ENCODE peak calls at places on chromosomes 1 and 21, in seven cellular contexts. One of them, this sample, is unnamed.
A peak's percentile ranks its signal among the peaks of the same experiment; 100 is the strongest.

GRCh38 chr1:162987866-162988265 is 81.3 kb upstream of the RGS4 start:
- DNase-seq in endodermal cell: no peak
- DNase-seq in neuronal stem cell: no peak
- DNase-seq in IMR-90: peak; percentile 86
- DNase-seq in neural progenitor cell: no peak
- DNase-seq in mammary epithelial cell: peak; percentile 93
- DNase-seq in fibroblast of lung: peak; percentile 90
- DNase-seq in this sample: no peak

GRCh38 chr1:7679873-7680790 is 91.0 kb upstream of the VAMP3 start:
- DNase-seq in endodermal cell: peak; percentile 82
- DNase-seq in neuronal stem cell: peak; percentile 38
- DNase-seq in IMR-90: peak; percentile 13
- DNase-seq in neural progenitor cell: peak; percentile 67
- DNase-seq in mammary epithelial cell: peak; percentile 17
- DNase-seq in fibroblast of lung: peak; percentile 44
- DNase-seq in this sample: no peak

GRCh38 chr21:41396452-41397107 is 29.5 kb upstream of the MX1 start:
- DNase-seq in endodermal cell: peak; percentile 63
- DNase-seq in neuronal stem cell: no peak
- DNase-seq in IMR-90: no peak
- DNase-seq in neural progenitor cell: peak; percentile 20
- DNase-seq in mammary epithelial cell: peak; percentile 8
- DNase-seq in fibroblast of lung: no peak
- DNase-seq in this sample: peak; percentile 35

GRCh38 chr1:40014253-40014706 is 26.2 kb upstream of the CAP1 start:
- DNase-seq in endodermal cell: peak; percentile 2
- DNase-seq in neuronal stem cell: no peak
- DNase-seq in IMR-90: peak; percentile 37
- DNase-seq in neural progenitor cell: no peak
- DNase-seq in mammary epithelial cell: no peak
- DNase-seq in fibroblast of lung: no peak
- DNase-seq in this sample: no peak

GRCh38 chr21:45309541-45310381 is 22.1 kb upstream of the POFUT2 start:
- DNase-seq in endodermal cell: peak; percentile 43
- DNase-seq in neuronal stem cell: no peak
- DNase-seq in IMR-90: no peak
- DNase-seq in neural progenitor cell: no peak
- DNase-seq in mammary epithelial cell: no peak
- DNase-seq in fibroblast of lung: no peak
- DNase-seq in this sample: no peak

GRCh38 chr1:93625582-93626327 is 55.9 kb downstream of the BCAR3 start:
- DNase-seq in endodermal cell: no peak
- DNase-seq in neuronal stem cell: no peak
- DNase-seq in IMR-90: peak; percentile 93
- DNase-seq in neural progenitor cell: no peak
- DNase-seq in mammary epithelial cell: peak; percentile 37
- DNase-seq in fibroblast of lung: peak; percentile 98
- DNase-seq in this sample: no peak

GRCh38 chr1:66540434-66541032 is 6.6 kb downstream of the SGIP1 start:
- DNase-seq in endodermal cell: no peak
- DNase-seq in neuronal stem cell: no peak
- DNase-seq in IMR-90: peak; percentile 72
- DNase-seq in neural progenitor cell: no peak
- DNase-seq in mammary epithelial cell: no peak
- DNase-seq in fibroblast of lung: peak; percentile 83
- DNase-seq in this sample: no peak

GRCh38 chr1:245707941-245708340 is 553.2 kb downstream of the KIF26B start:
- DNase-seq in endodermal cell: no peak
- DNase-seq in neuronal stem cell: no peak
- DNase-seq in IMR-90: no peak
- DNase-seq in neural progenitor cell: no peak
- DNase-seq in mammary epithelial cell: no peak
- DNase-seq in fibroblast of lung: no peak
- DNase-seq in this sample: no peak

GRCh38 chr1:56329970-56330369 is 249.4 kb downstream of the PLPP3 start:
- DNase-seq in endodermal cell: no peak
- DNase-seq in neuronal stem cell: no peak
- DNase-seq in IMR-90: peak; percentile 17
- DNase-seq in neural progenitor cell: no peak
- DNase-seq in mammary epithelial cell: no peak
- DNase-seq in fibroblast of lung: no peak
- DNase-seq in this sample: no peak

GRCh38 chr1:226648421-226648820 is 90.7 kb downstream of the ITPKB start:
- DNase-seq in endodermal cell: no peak
- DNase-seq in neuronal stem cell: no peak
- DNase-seq in IMR-90: no peak
- DNase-seq in neural progenitor cell: no peak
- DNase-seq in mammary epithelial cell: no peak
- DNase-seq in fibroblast of lung: no peak
- DNase-seq in this sample: no peak

GRCh38 chr21:45841033-45841432 is 140.5 kb upstream of the COL6A1 start:
- DNase-seq in endodermal cell: no peak
- DNase-seq in neuronal stem cell: no peak
- DNase-seq in IMR-90: no peak
- DNase-seq in neural progenitor cell: no peak
- DNase-seq in mammary epithelial cell: no peak
- DNase-seq in fibroblast of lung: no peak
- DNase-seq in this sample: no peak

GRCh38 chr21:34073032-34073748 is at the start of the genes MRPS6 and SLC5A3:
- DNase-seq in endodermal cell: peak; percentile 95
- DNase-seq in neuronal stem cell: peak; percentile 88
- DNase-seq in IMR-90: peak; percentile 81
- DNase-seq in neural progenitor cell: peak; percentile 97
- DNase-seq in mammary epithelial cell: peak; percentile 76
- DNase-seq in fibroblast of lung: peak; percentile 79
- DNase-seq in this sample: no peak

GRCh38 chr1:232634086-232634485 is 4.2 kb upstream of the SIPA1L2 start:
- DNase-seq in endodermal cell: peak; percentile 63
- DNase-seq in neuronal stem cell: no peak
- DNase-seq in IMR-90: no peak
- DNase-seq in neural progenitor cell: no peak
- DNase-seq in mammary epithelial cell: no peak
- DNase-seq in fibroblast of lung: no peak
- DNase-seq in this sample: no peak

GRCh38 chr1:1304331-1305299 is 3.1 kb downstream of the ACAP3 start:
- DNase-seq in endodermal cell: peak; percentile 91
- DNase-seq in neuronal stem cell: no peak
- DNase-seq in IMR-90: peak; percentile 84
- DNase-seq in neural progenitor cell: peak; percentile 69
- DNase-seq in mammary epithelial cell: peak; percentile 68
- DNase-seq in fibroblast of lung: peak; percentile 73
- DNase-seq in this sample: peak; percentile 61

GRCh38 chr1:175036476-175036875 is 13.3 kb upstream of the MRPS14 start:
- DNase-seq in endodermal cell: no peak
- DNase-seq in neuronal stem cell: no peak
- DNase-seq in IMR-90: no peak
- DNase-seq in neural progenitor cell: no peak
- DNase-seq in mammary epithelial cell: no peak
- DNase-seq in fibroblast of lung: no peak
- DNase-seq in this sample: no peak

GRCh38 chr1:5620997-5621396 is 371.2 kb downstream of the NPHP4 start:
- DNase-seq in endodermal cell: peak; percentile 87
- DNase-seq in neuronal stem cell: peak; percentile 42
- DNase-seq in IMR-90: no peak
- DNase-seq in neural progenitor cell: peak; percentile 76
- DNase-seq in mammary epithelial cell: no peak
- DNase-seq in fibroblast of lung: no peak
- DNase-seq in this sample: no peak

GRCh38 chr1:25795955-25796806 is 3.8 kb upstream of the SELENON start:
- DNase-seq in endodermal cell: no peak
- DNase-seq in neuronal stem cell: no peak
- DNase-seq in IMR-90: no peak
- DNase-seq in neural progenitor cell: no peak
- DNase-seq in mammary epithelial cell: peak; percentile 36
- DNase-seq in fibroblast of lung: no peak
- DNase-seq in this sample: no peak

GRCh38 chr1:109984190-109984455 is 442 bp upstream of the AHCYL1 start:
- DNase-seq in endodermal cell: no peak
- DNase-seq in neuronal stem cell: no peak
- DNase-seq in IMR-90: peak; percentile 34
- DNase-seq in neural progenitor cell: no peak
- DNase-seq in mammary epithelial cell: no peak
- DNase-seq in fibroblast of lung: peak; percentile 47
- DNase-seq in this sample: no peak

GRCh38 chr1:205954819-205955404 is 11.7 kb upstream of the SLC26A9 start:
- DNase-seq in endodermal cell: no peak
- DNase-seq in neuronal stem cell: no peak
- DNase-seq in IMR-90: no peak
- DNase-seq in neural progenitor cell: no peak
- DNase-seq in mammary epithelial cell: no peak
- DNase-seq in fibroblast of lung: no peak
- DNase-seq in this sample: no peak

GRCh38 chr1:232252719-232253118 is 377.2 kb downstream of the SIPA1L2 start:
- DNase-seq in endodermal cell: peak; percentile 66
- DNase-seq in neuronal stem cell: no peak
- DNase-seq in IMR-90: no peak
- DNase-seq in neural progenitor cell: peak; percentile 24
- DNase-seq in mammary epithelial cell: no peak
- DNase-seq in fibroblast of lung: no peak
- DNase-seq in this sample: no peak

DNA sequence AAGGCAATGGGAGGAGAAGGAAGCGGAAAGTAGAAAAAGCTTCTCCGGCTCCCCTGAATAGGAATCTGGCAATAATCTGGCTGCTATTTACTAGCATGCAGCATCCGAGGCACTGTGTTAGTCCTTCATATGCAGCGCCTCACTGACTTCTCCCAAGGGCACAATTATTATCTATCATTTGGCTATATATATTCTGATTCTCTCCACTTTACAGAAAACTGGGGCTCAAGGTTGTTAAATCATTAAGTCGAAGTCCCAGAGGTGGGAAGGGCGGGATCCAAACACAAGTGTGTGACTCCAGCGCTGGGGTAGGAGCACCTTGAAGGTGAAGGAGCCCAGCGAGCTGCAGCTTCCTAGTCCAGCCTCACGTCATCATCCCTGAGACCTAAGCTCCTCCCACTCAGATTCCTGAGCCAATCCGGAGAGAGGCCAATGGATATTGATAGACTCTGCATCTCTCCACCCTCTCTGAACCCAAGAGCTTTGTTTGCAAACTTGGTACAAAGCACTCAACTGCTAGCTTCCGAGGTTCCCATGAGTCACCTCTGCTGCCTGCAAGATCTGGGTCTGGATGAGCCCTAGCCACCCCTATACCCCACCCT is 16.6 kb upstream of the EYA3 start:
- DNase-seq in endodermal cell: peak; percentile 94
- DNase-seq in neuronal stem cell: peak; percentile 42
- DNase-seq in IMR-90: peak; percentile 76
- DNase-seq in neural progenitor cell: peak; percentile 71
- DNase-seq in mammary epithelial cell: peak; percentile 87
- DNase-seq in fibroblast of lung: peak; percentile 67
- DNase-seq in this sample: no peak
- H3K4me3 ChIP-seq in endodermal cell: peak overlapping the region; percentile 68
- H3K4me3 ChIP-seq in neuronal stem cell: no peak overlapping the region
- H3K4me3 ChIP-seq in IMR-90: no peak overlapping the region
- H3K4me3 ChIP-seq in neural progenitor cell: peak overlapping the region; percentile 36
- H3K4me3 ChIP-seq in mammary epithelial cell: no peak overlapping the region
- H3K4me3 ChIP-seq in fibroblast of lung: peak overlapping the region; percentile 15
- H3K4me3 ChIP-seq in this sample: peak overlapping the region; percentile 62

GRCh38 chr1:184407816-184408510 is 21.1 kb downstream of the C1orf21 start:
- DNase-seq in endodermal cell: no peak
- DNase-seq in neuronal stem cell: no peak
- DNase-seq in IMR-90: peak; percentile 80
- DNase-seq in neural progenitor cell: no peak
- DNase-seq in mammary epithelial cell: no peak
- DNase-seq in fibroblast of lung: peak; percentile 55
- DNase-seq in this sample: no peak

GRCh38 chr1:184405743-184406142 is 18.9 kb downstream of the C1orf21 start:
- DNase-seq in endodermal cell: no peak
- DNase-seq in neuronal stem cell: no peak
- DNase-seq in IMR-90: no peak
- DNase-seq in neural progenitor cell: no peak
- DNase-seq in mammary epithelial cell: no peak
- DNase-seq in fibroblast of lung: no peak
- DNase-seq in this sample: no peak

GRCh38 chr1:184409011-184409410 is 22.2 kb downstream of the C1orf21 start:
- DNase-seq in endodermal cell: no peak
- DNase-seq in neuronal stem cell: no peak
- DNase-seq in IMR-90: peak; percentile 45
- DNase-seq in neural progenitor cell: no peak
- DNase-seq in mammary epithelial cell: no peak
- DNase-seq in fibroblast of lung: peak; percentile 44
- DNase-seq in this sample: no peak

GRCh38 chr1:184406454-184406853 is 19.6 kb downstream of the C1orf21 start:
- DNase-seq in endodermal cell: no peak
- DNase-seq in neuronal stem cell: no peak
- DNase-seq in IMR-90: no peak
- DNase-seq in neural progenitor cell: no peak
- DNase-seq in mammary epithelial cell: no peak
- DNase-seq in fibroblast of lung: no peak
- DNase-seq in this sample: no peak

GRCh38 chr1:184408580-184408979 is 21.8 kb downstream of the C1orf21 start:
- DNase-seq in endodermal cell: no peak
- DNase-seq in neuronal stem cell: peak; percentile 42
- DNase-seq in IMR-90: no peak
- DNase-seq in neural progenitor cell: peak; percentile 72
- DNase-seq in mammary epithelial cell: no peak
- DNase-seq in fibroblast of lung: no peak
- DNase-seq in this sample: no peak
- H3K9ac ChIP-seq in endodermal cell: no peak overlapping the region
- H3K9ac ChIP-seq in neuronal stem cell: no peak overlapping the region
- H3K9ac ChIP-seq in IMR-90: no peak overlapping the region
- H3K9ac ChIP-seq in neural progenitor cell: no peak overlapping the region
- H3K9ac ChIP-seq in mammary epithelial cell: no peak overlapping the region
- H3K9ac ChIP-seq in fibroblast of lung: no peak overlapping the region
- H3K9ac ChIP-seq in this sample: no peak overlapping the region

GRCh38 chr1:31669433-31669785 is 24.7 kb upstream of the PEF1 start:
- DNase-seq in endodermal cell: no peak
- DNase-seq in neuronal stem cell: no peak
- DNase-seq in IMR-90: no peak
- DNase-seq in neural progenitor cell: no peak
- DNase-seq in mammary epithelial cell: no peak
- DNase-seq in fibroblast of lung: no peak
- DNase-seq in this sample: no peak

GRCh38 chr1:31670583-31670944 is 25.9 kb upstream of the PEF1 start:
- DNase-seq in endodermal cell: no peak
- DNase-seq in neuronal stem cell: no peak
- DNase-seq in IMR-90: no peak
- DNase-seq in neural progenitor cell: no peak
- DNase-seq in mammary epithelial cell: no peak
- DNase-seq in fibroblast of lung: no peak
- DNase-seq in this sample: no peak

GRCh38 chr1:31671147-31671546 is 26.5 kb upstream of the PEF1 start:
- DNase-seq in endodermal cell: no peak
- DNase-seq in neuronal stem cell: no peak
- DNase-seq in IMR-90: no peak
- DNase-seq in neural progenitor cell: no peak
- DNase-seq in mammary epithelial cell: no peak
- DNase-seq in fibroblast of lung: no peak
- DNase-seq in this sample: no peak

GRCh38 chr1:31668303-31668883 is 23.7 kb upstream of the PEF1 start:
- DNase-seq in endodermal cell: no peak
- DNase-seq in neuronal stem cell: no peak
- DNase-seq in IMR-90: no peak
- DNase-seq in neural progenitor cell: no peak
- DNase-seq in mammary epithelial cell: no peak
- DNase-seq in fibroblast of lung: no peak
- DNase-seq in this sample: no peak

GRCh38 chr1:31669786-31670582 is 25.3 kb upstream of the PEF1 start:
- DNase-seq in endodermal cell: peak; percentile 78
- DNase-seq in neuronal stem cell: no peak
- DNase-seq in IMR-90: peak; percentile 20
- DNase-seq in neural progenitor cell: peak; percentile 34
- DNase-seq in mammary epithelial cell: peak; percentile 86
- DNase-seq in fibroblast of lung: peak; percentile 62
- DNase-seq in this sample: no peak
- H3K4me3 ChIP-seq in endodermal cell: no peak overlapping the region
- H3K4me3 ChIP-seq in neuronal stem cell: no peak overlapping the region
- H3K4me3 ChIP-seq in IMR-90: no peak overlapping the region
- H3K4me3 ChIP-seq in neural progenitor cell: no peak overlapping the region
- H3K4me3 ChIP-seq in mammary epithelial cell: no peak overlapping the region
- H3K4me3 ChIP-seq in fibroblast of lung: no peak overlapping the region
- H3K4me3 ChIP-seq in this sample: peak overlapping the region; percentile 29

GRCh38 chr1:209819059-209819458 is 8.7 kb upstream of the UTP25 start:
- DNase-seq in endodermal cell: no peak
- DNase-seq in neuronal stem cell: no peak
- DNase-seq in IMR-90: no peak
- DNase-seq in neural progenitor cell: no peak
- DNase-seq in mammary epithelial cell: no peak
- DNase-seq in fibroblast of lung: no peak
- DNase-seq in this sample: no peak
- H3K9ac ChIP-seq in endodermal cell: no peak overlapping the region
- H3K9ac ChIP-seq in neuronal stem cell: no peak overlapping the region
- H3K9ac ChIP-seq in IMR-90: no peak overlapping the region
- H3K9ac ChIP-seq in neural progenitor cell: no peak overlapping the region
- H3K9ac ChIP-seq in mammary epithelial cell: no peak overlapping the region
- H3K9ac ChIP-seq in fibroblast of lung: no peak overlapping the region
- H3K9ac ChIP-seq in this sample: no peak overlapping the region